ENCODE peak calls at places on chromosome 17, in six cellular contexts. S, K, T, C, O and X are unnamed samples.
A peak's percentile ranks its signal among the peaks of the same experiment; 100 is the strongest.

GRCh38 chr17:81868674-81869220 is 2.4 kb downstream of the ARHGDIA start:
- DNase-seq in S (peak; percentile 58), K (peak; percentile 98), T (no peak), C (peak; percentile 76), O (peak; percentile 81), X (peak; percentile 47)

GRCh38 chr17:36824678-36825091 is 112.6 kb upstream of the LHX1 start:
- DNase-seq in S (no peak), K (peak; percentile 59), T (no peak), C (no peak), O (peak; percentile 17), X (peak; percentile 34)

GRCh38 chr17:41739661-41740352 is 5.4 kb upstream of the HAP1 start:
- DNase-seq in S (no peak), K (peak; percentile 82), T (peak; percentile 29), C (no peak), O (peak; percentile 82), X (peak; percentile 81)

GRCh38 chr17:45748911-45749310 is 35.2 kb upstream of the CRHR1 start:
- DNase-seq in S (peak; percentile 96), K (no peak), T (no peak), C (no peak), O (no peak), X (no peak)

GRCh38 chr17:37261286-37261685 is 114.5 kb upstream of the C17orf78 start:
- DNase-seq in S (no peak), K (no peak), T (no peak), C (no peak), O (no peak), X (peak; percentile 90)

GRCh38 chr17:77884019-77884418 is 74.5 kb upstream of the TNRC6C start:
- DNase-seq in S (peak; percentile 100), K (no peak), T (no peak), C (no peak), O (no peak), X (no peak)

GRCh38 chr17:77914440-77915254 is 43.9 kb upstream of the TNRC6C start:
- DNase-seq in S (peak; percentile 43), K (no peak), T (no peak), C (no peak), O (no peak), X (no peak)

GRCh38 chr17:38464251-38464722 is 36.0 kb downstream of the ARHGAP23 start:
- DNase-seq in S (peak; percentile 11), K (no peak), T (no peak), C (peak; percentile 49), O (peak; percentile 90), X (no peak)

GRCh38 chr17:28727727-28728363 is 743 bp upstream of the NEK8 start:
- DNase-seq in S (peak; percentile 96), K (peak; percentile 95), T (peak; percentile 74), C (peak; percentile 64), O (peak; percentile 64), X (peak; percentile 68)

GRCh38 chr17:50426814-50427787 is 1.1 kb downstream of the ACSF2 start:
- DNase-seq in S (peak; percentile 66), K (peak; percentile 88), T (peak; percentile 60), C (no peak), O (peak; percentile 44), X (peak; percentile 37)

GRCh38 chr17:71866095-71866494 is 254.7 kb upstream of the SOX9 start:
- DNase-seq in S (no peak), K (no peak), T (no peak), C (no peak), O (no peak), X (no peak)

GRCh38 chr17:5526821-5527598 is 40.6 kb downstream of the MIS12 start:
- DNase-seq in S (no peak), K (peak; percentile 100), T (peak; percentile 6), C (no peak), O (peak; percentile 99), X (peak; percentile 96)

GRCh38 chr17:57574040-57574513 is 171.0 kb downstream of the CCDC182 start:
- DNase-seq in S (no peak), K (no peak), T (no peak), C (no peak), O (no peak), X (no peak)

GRCh38 chr17:81722184-81723120 is 10.4 kb downstream of the SLC25A10 start:
- DNase-seq in S (no peak), K (peak; percentile 57), T (peak; percentile 93), C (peak; percentile 98), O (peak; percentile 47), X (peak; percentile 58)

GRCh38 chr17:65633988-65634387 is 72.5 kb upstream of the AXIN2 start:
- DNase-seq in S (no peak), K (no peak), T (no peak), C (no peak), O (no peak), X (peak; percentile 57)

GRCh38 chr17:47937915-47938314 is 3.5 kb upstream of the PNPO start:
- DNase-seq in S (no peak), K (no peak), T (no peak), C (no peak), O (no peak), X (no peak)

GRCh38 chr17:7354262-7354781 is 634 bp upstream of the TMEM95 start:
- DNase-seq in S (no peak), K (peak; percentile 69), T (no peak), C (no peak), O (no peak), X (no peak)

GRCh38 chr17:30273373-30273772 is 18.4 kb downstream of the BLMH start:
- DNase-seq in S (peak; percentile 83), K (no peak), T (no peak), C (no peak), O (no peak), X (no peak)